ENCODE peak calls at places on chromosomes 2 and 18, in seven cellular contexts. One of them, this sample, is unnamed.

GRCh38 chr18:6561893-6562292 is 147.2 kb upstream of the L3MBTL4 start:
- DNase-seq in lung: no peak
- DNase-seq in body of pancreas: no peak
- DNase-seq in uterus: no peak
- DNase-seq in sigmoid colon: no peak
- DNase-seq in stomach: no peak
- DNase-seq in GM13976: no peak
- DNase-seq in this sample: no peak

GRCh38 chr2:68709421-68709911 is 25.1 kb upstream of the ARHGAP25 start:
- DNase-seq in body of pancreas: no peak
- DNase-seq in uterus: no peak
- DNase-seq in sigmoid colon: no peak
- DNase-seq in GM13976: no peak
- DNase-seq in lung: no peak
- DNase-seq in stomach: no peak
- DNase-seq in this sample: no peak

GRCh38 chr2:181324912-181325311 is 132.3 kb upstream of the ITGA4 start:
- DNase-seq in GM13976: no peak
- DNase-seq in stomach: no peak
- DNase-seq in uterus: no peak
- DNase-seq in body of pancreas: no peak
- DNase-seq in sigmoid colon: no peak
- DNase-seq in lung: no peak
- DNase-seq in this sample: no peak

GRCh38 chr2:177427316-177427715 is 34.7 kb downstream of the AGPS start:
- DNase-seq in uterus: no peak
- DNase-seq in stomach: no peak
- DNase-seq in body of pancreas: no peak
- DNase-seq in lung: no peak
- DNase-seq in sigmoid colon: no peak
- DNase-seq in GM13976: no peak
- DNase-seq in this sample: no peak

GRCh38 chr2:104758199-104758620 is 95.7 kb upstream of the POU3F3 start:
- DNase-seq in GM13976: no peak
- DNase-seq in stomach: no peak
- DNase-seq in lung: no peak
- DNase-seq in body of pancreas: no peak
- DNase-seq in sigmoid colon: no peak
- DNase-seq in uterus: no peak
- DNase-seq in this sample: no peak

GRCh38 chr2:38158361-38159128 is 82.6 kb upstream of the CYP1B1 start:
- DNase-seq in stomach: no peak
- DNase-seq in uterus: no peak
- DNase-seq in sigmoid colon: no peak
- DNase-seq in lung: no peak
- DNase-seq in GM13976: no peak
- DNase-seq in body of pancreas: no peak
- DNase-seq in this sample: no peak

GRCh38 chr18:9762561-9762960 is 54.5 kb downstream of the RAB31 start:
- DNase-seq in uterus: no peak
- DNase-seq in stomach: no peak
- DNase-seq in GM13976: no peak
- DNase-seq in body of pancreas: no peak
- DNase-seq in lung: no peak
- DNase-seq in sigmoid colon: no peak
- DNase-seq in this sample: no peak

GRCh38 chr2:230668184-230668938 is 44.3 kb upstream of the CAB39 start:
- DNase-seq in stomach: no peak
- DNase-seq in body of pancreas: no peak
- DNase-seq in sigmoid colon: no peak
- DNase-seq in uterus: no peak
- DNase-seq in GM13976: peak
- DNase-seq in lung: peak
- DNase-seq in this sample: peak

GRCh38 chr2:73730810-73731209 is 6.3 kb downstream of the TPRKB start:
- DNase-seq in lung: no peak
- DNase-seq in GM13976: no peak
- DNase-seq in uterus: no peak
- DNase-seq in stomach: peak
- DNase-seq in body of pancreas: no peak
- DNase-seq in sigmoid colon: no peak
- DNase-seq in this sample: no peak

DNA sequence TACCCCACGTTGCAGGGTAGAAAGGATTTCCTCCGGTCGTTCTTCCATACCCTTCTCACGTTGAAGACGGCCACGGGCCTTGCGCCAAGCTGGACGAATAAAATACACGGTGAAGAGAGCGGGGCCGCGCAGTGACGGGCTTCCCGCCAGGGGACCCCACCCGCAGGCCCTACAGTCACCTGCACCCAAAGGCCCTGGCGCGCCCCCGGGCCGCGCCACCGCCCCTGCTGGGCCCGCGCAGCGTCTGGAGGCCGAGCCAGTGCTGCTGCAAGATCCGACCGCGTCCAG is 199 bp downstream of the FBXO15 start:
- DNase-seq in stomach: no peak
- DNase-seq in uterus: no peak
- DNase-seq in sigmoid colon: no peak
- DNase-seq in lung: no peak
- DNase-seq in GM13976: no peak
- DNase-seq in body of pancreas: no peak
- DNase-seq in this sample: no peak
- TF ChIP-seq CTCF in stomach: no peak
- TF ChIP-seq CTCF in uterus: no peak
- TF ChIP-seq CTCF in sigmoid colon: peak
- TF ChIP-seq CTCF in lung: no peak
- TF ChIP-seq CTCF in GM13976: no peak
- TF ChIP-seq CTCF in body of pancreas: no peak
- TF ChIP-seq CTCF in this sample: no peak

GRCh38 chr2:149595069-149595963 is 7.7 kb upstream of the MMADHC start:
- DNase-seq in lung: no peak
- DNase-seq in sigmoid colon: no peak
- DNase-seq in GM13976: no peak
- DNase-seq in uterus: no peak
- DNase-seq in stomach: no peak
- DNase-seq in body of pancreas: no peak
- DNase-seq in this sample: no peak
- TF ChIP-seq CTCF in lung: no peak
- TF ChIP-seq CTCF in sigmoid colon: no peak
- TF ChIP-seq CTCF in GM13976: no peak
- TF ChIP-seq CTCF in uterus: no peak
- TF ChIP-seq CTCF in stomach: no peak
- TF ChIP-seq CTCF in body of pancreas: no peak
- TF ChIP-seq CTCF in this sample: no peak

GRCh38 chr2:234290196-234290595 is 206.7 kb downstream of the ARL4C start:
- DNase-seq in stomach: no peak
- DNase-seq in GM13976: no peak
- DNase-seq in sigmoid colon: no peak
- DNase-seq in uterus: no peak
- DNase-seq in body of pancreas: no peak
- DNase-seq in lung: no peak
- DNase-seq in this sample: no peak
- TF ChIP-seq CTCF in stomach: no peak
- TF ChIP-seq CTCF in GM13976: no peak
- TF ChIP-seq CTCF in sigmoid colon: no peak
- TF ChIP-seq CTCF in uterus: no peak
- TF ChIP-seq CTCF in body of pancreas: no peak
- TF ChIP-seq CTCF in lung: no peak
- TF ChIP-seq CTCF in this sample: no peak

GRCh38 chr2:9139491-9140443 is 66.8 kb upstream of the ASAP2 start:
- DNase-seq in stomach: peak
- DNase-seq in body of pancreas: peak
- DNase-seq in sigmoid colon: peak
- DNase-seq in lung: peak
- DNase-seq in uterus: peak
- DNase-seq in GM13976: peak
- DNase-seq in this sample: peak

GRCh38 chr2:9135804-9136558 is 70.6 kb upstream of the ASAP2 start:
- DNase-seq in body of pancreas: no peak
- DNase-seq in uterus: no peak
- DNase-seq in stomach: no peak
- DNase-seq in GM13976: no peak
- DNase-seq in lung: no peak
- DNase-seq in sigmoid colon: peak
- DNase-seq in this sample: no peak

GRCh38 chr2:9140570-9141378 is 65.8 kb upstream of the ASAP2 start:
- DNase-seq in stomach: no peak
- DNase-seq in GM13976: no peak
- DNase-seq in sigmoid colon: peak
- DNase-seq in lung: no peak
- DNase-seq in body of pancreas: no peak
- DNase-seq in uterus: no peak
- DNase-seq in this sample: no peak

GRCh38 chr2:9136997-9137819 is 69.4 kb upstream of the ASAP2 start:
- DNase-seq in uterus: no peak
- DNase-seq in GM13976: no peak
- DNase-seq in body of pancreas: no peak
- DNase-seq in stomach: peak
- DNase-seq in sigmoid colon: peak
- DNase-seq in lung: no peak
- DNase-seq in this sample: no peak

GRCh38 chr2:9138507-9139085 is 68.0 kb upstream of the ASAP2 start:
- DNase-seq in sigmoid colon: peak
- DNase-seq in uterus: no peak
- DNase-seq in GM13976: peak
- DNase-seq in stomach: no peak
- DNase-seq in body of pancreas: no peak
- DNase-seq in lung: no peak
- DNase-seq in this sample: no peak
- TF ChIP-seq CTCF in sigmoid colon: no peak
- TF ChIP-seq CTCF in uterus: no peak
- TF ChIP-seq CTCF in GM13976: peak
- TF ChIP-seq CTCF in stomach: no peak
- TF ChIP-seq CTCF in body of pancreas: no peak
- TF ChIP-seq CTCF in lung: no peak
- TF ChIP-seq CTCF in this sample: peak

DNA sequence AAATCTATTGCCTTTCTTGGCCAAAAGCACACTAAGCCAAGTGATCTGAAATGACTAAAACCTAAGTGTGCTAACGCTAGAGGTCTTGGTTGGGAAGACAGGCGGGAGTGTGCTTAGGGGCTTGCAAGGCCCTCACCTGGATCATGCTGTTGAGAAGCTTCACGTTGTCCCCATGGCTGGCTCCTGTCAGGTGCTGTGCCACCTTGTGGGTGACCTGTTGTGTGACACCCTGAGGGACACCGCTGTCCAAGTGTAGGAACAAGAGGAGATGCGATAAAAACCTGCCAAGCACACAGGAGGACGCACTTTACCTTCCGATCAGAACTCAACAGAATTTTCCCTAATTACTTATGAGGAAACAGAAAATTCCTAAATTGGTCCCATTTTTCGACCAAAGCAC is 50.8 kb downstream of the EPG5 start:
- DNase-seq in stomach: no peak
- DNase-seq in GM13976: no peak
- DNase-seq in uterus: no peak
- DNase-seq in sigmoid colon: no peak
- DNase-seq in lung: no peak
- DNase-seq in body of pancreas: no peak
- DNase-seq in this sample: no peak
- TF ChIP-seq CTCF in stomach: no peak
- TF ChIP-seq CTCF in GM13976: no peak
- TF ChIP-seq CTCF in uterus: no peak
- TF ChIP-seq CTCF in sigmoid colon: no peak
- TF ChIP-seq CTCF in lung: no peak
- TF ChIP-seq CTCF in body of pancreas: no peak
- TF ChIP-seq CTCF in this sample: no peak

GRCh38 chr18:32899819-32900218 is 127.0 kb upstream of the KLHL14 start:
- DNase-seq in sigmoid colon: no peak
- DNase-seq in stomach: no peak
- DNase-seq in body of pancreas: no peak
- DNase-seq in lung: no peak
- DNase-seq in uterus: no peak
- DNase-seq in GM13976: no peak
- DNase-seq in this sample: no peak
- TF ChIP-seq CTCF in sigmoid colon: no peak
- TF ChIP-seq CTCF in stomach: no peak
- TF ChIP-seq CTCF in body of pancreas: no peak
- TF ChIP-seq CTCF in lung: no peak
- TF ChIP-seq CTCF in uterus: no peak
- TF ChIP-seq CTCF in GM13976: no peak
- TF ChIP-seq CTCF in this sample: no peak

GRCh38 chr18:47881042-47881441 is 49.4 kb downstream of the SMAD2 start:
- DNase-seq in sigmoid colon: no peak
- DNase-seq in lung: no peak
- DNase-seq in body of pancreas: no peak
- DNase-seq in GM13976: no peak
- DNase-seq in uterus: no peak
- DNase-seq in stomach: no peak
- DNase-seq in this sample: no peak
- TF ChIP-seq CTCF in sigmoid colon: no peak
- TF ChIP-seq CTCF in lung: no peak
- TF ChIP-seq CTCF in body of pancreas: no peak
- TF ChIP-seq CTCF in GM13976: no peak
- TF ChIP-seq CTCF in uterus: no peak
- TF ChIP-seq CTCF in stomach: no peak
- TF ChIP-seq CTCF in this sample: no peak

GRCh38 chr2:170869461-170869860 is 52.8 kb downstream of the GAD1 start:
- DNase-seq in lung: no peak
- DNase-seq in GM13976: no peak
- DNase-seq in sigmoid colon: no peak
- DNase-seq in stomach: no peak
- DNase-seq in uterus: no peak
- DNase-seq in body of pancreas: no peak
- DNase-seq in this sample: no peak

GRCh38 chr2:170869036-170869435 is 52.3 kb downstream of the GAD1 start:
- DNase-seq in sigmoid colon: no peak
- DNase-seq in body of pancreas: no peak
- DNase-seq in GM13976: no peak
- DNase-seq in lung: no peak
- DNase-seq in uterus: no peak
- DNase-seq in stomach: no peak
- DNase-seq in this sample: no peak

GRCh38 chr2:170878061-170878460 is 51.0 kb upstream of the GORASP2 start:
- DNase-seq in GM13976: no peak
- DNase-seq in lung: no peak
- DNase-seq in uterus: no peak
- DNase-seq in body of pancreas: no peak
- DNase-seq in stomach: no peak
- DNase-seq in sigmoid colon: no peak
- DNase-seq in this sample: no peak

GRCh38 chr2:170878505-170878904 is 50.5 kb upstream of the GORASP2 start:
- DNase-seq in uterus: no peak
- DNase-seq in stomach: no peak
- DNase-seq in body of pancreas: no peak
- DNase-seq in GM13976: peak
- DNase-seq in lung: no peak
- DNase-seq in sigmoid colon: no peak
- DNase-seq in this sample: peak

GRCh38 chr2:170873035-170873692 is 55.9 kb upstream of the GORASP2 start:
- DNase-seq in uterus: peak
- DNase-seq in lung: peak
- DNase-seq in body of pancreas: peak
- DNase-seq in GM13976: peak
- DNase-seq in sigmoid colon: peak
- DNase-seq in stomach: peak
- DNase-seq in this sample: peak
- TF ChIP-seq CTCF in uterus: peak
- TF ChIP-seq CTCF in lung: peak
- TF ChIP-seq CTCF in body of pancreas: peak
- TF ChIP-seq CTCF in GM13976: peak
- TF ChIP-seq CTCF in sigmoid colon: peak
- TF ChIP-seq CTCF in stomach: no peak
- TF ChIP-seq CTCF in this sample: peak

GRCh38 chr2:70086278-70086837 is 919 bp upstream of the PCBP1 start:
- DNase-seq in lung: peak
- DNase-seq in stomach: peak
- DNase-seq in sigmoid colon: peak
- DNase-seq in GM13976: no peak
- DNase-seq in uterus: peak
- DNase-seq in body of pancreas: peak
- DNase-seq in this sample: peak
- TF ChIP-seq CTCF in lung: no peak
- TF ChIP-seq CTCF in stomach: no peak
- TF ChIP-seq CTCF in sigmoid colon: no peak
- TF ChIP-seq CTCF in GM13976: no peak
- TF ChIP-seq CTCF in uterus: no peak
- TF ChIP-seq CTCF in body of pancreas: no peak
- TF ChIP-seq CTCF in this sample: no peak